ENCODE peak calls at places on chromosomes 7 and 10, in eight cellular contexts. X is stomach, F is testis, Z is A549, A is heart left ventricle, H is psoas muscle, Y is RWPE2, S is suprapubic skin. K is an unnamed sample.
A peak's percentile ranks its signal among the peaks of the same experiment; 100 is the strongest.

GRCh38 chr7:6619961-6620360 is 4.6 kb downstream of the ZNF853 start:
- DNase-seq in F (no peak), H (no peak), X (no peak), S (no peak), Y (no peak), A (no peak), Z (no peak), K (peak; percentile 26)

GRCh38 chr7:130904031-130904757 is 170.2 kb upstream of the KLF14 start:
- DNase-seq in H (no peak), S (no peak), F (no peak), X (no peak), Z (peak; percentile 94), Y (peak; percentile 89), A (no peak), K (peak; percentile 69)

GRCh38 chr10:86286591-86287421 is 79.8 kb downstream of the GRID1 start:
- DNase-seq in F (peak; percentile 8), A (no peak), X (peak; percentile 17), H (no peak), Z (no peak), S (no peak), Y (peak; percentile 27), K (no peak)

GRCh38 chr7:132857031-132857430 is 224.9 kb downstream of the CHCHD3 start:
- DNase-seq in H (no peak), X (no peak), Z (no peak), Y (no peak), A (no peak), S (no peak), F (no peak), K (no peak)

GRCh38 chr10:91610444-91610843 is 22.4 kb downstream of the PPP1R3C start:
- DNase-seq in Z (no peak), F (no peak), A (no peak), X (no peak), H (no peak), Y (no peak), S (no peak), K (no peak)

GRCh38 chr10:73934074-73934473 is 23.1 kb downstream of the PLAU start:
- DNase-seq in Y (no peak), F (no peak), S (no peak), A (no peak), X (no peak), H (no peak), Z (no peak), K (no peak)

GRCh38 chr10:117768333-117769045 is 225.9 kb downstream of the EMX2 start:
- DNase-seq in Y (no peak), S (no peak), A (no peak), F (no peak), X (no peak), H (no peak), Z (no peak), K (no peak)

GRCh38 chr10:114489521-114490310 is 85.4 kb upstream of the AFAP1L2 start:
- DNase-seq in S (no peak), X (no peak), Y (no peak), F (peak; percentile 80), A (peak; percentile 34), Z (peak; percentile 6), H (no peak), K (no peak)

GRCh38 chr7:112520787-112521186 is 40.0 kb downstream of the LSMEM1 start:
- DNase-seq in F (no peak), Z (no peak), Y (no peak), X (no peak), H (no peak), S (no peak), A (no peak), K (no peak)

GRCh38 chr10:45599021-45599603 is 73.5 kb downstream of the ZFAND4 start:
- DNase-seq in Y (no peak), F (no peak), S (no peak), X (no peak), Z (no peak), H (no peak), A (no peak), K (peak; percentile 86)

GRCh38 chr10:82796510-82796909 is 921.5 kb downstream of the NRG3 start:
- DNase-seq in F (no peak), S (no peak), H (no peak), Y (no peak), X (no peak), Z (no peak), A (no peak), K (no peak)

GRCh38 chr7:4759211-4759610 is 16.2 kb upstream of the AP5Z1 start:
- DNase-seq in Y (no peak), H (no peak), A (no peak), X (no peak), Z (no peak), S (no peak), F (no peak), K (no peak)

GRCh38 chr7:128726673-128727072 is 12.5 kb upstream of the CALU start:
- DNase-seq in S (no peak), H (no peak), Z (no peak), A (no peak), F (no peak), Y (no peak), X (no peak), K (no peak)

GRCh38 chr10:117224036-117224430 is 16.9 kb upstream of the SLC18A2 start:
- DNase-seq in Z (no peak), Y (no peak), A (no peak), H (no peak), S (peak; percentile 11), F (no peak), X (no peak), K (no peak)

GRCh38 chr10:37684765-37685164 is 172.6 kb downstream of the ZNF248 start:
- DNase-seq in S (no peak), Y (no peak), H (no peak), F (no peak), Z (no peak), X (no peak), A (no peak), K (no peak)

GRCh38 chr10:30422981-30423654 is 10.9 kb upstream of the MAP3K8 start:
- DNase-seq in A (peak; percentile 63), X (peak; percentile 40), H (peak; percentile 51), Z (peak; percentile 96), S (peak; percentile 83), F (peak; percentile 23), Y (peak; percentile 83), K (peak; percentile 68)

GRCh38 chr10:100653957-100654834 is 91.2 kb upstream of the PAX2 start:
- DNase-seq in A (no peak), X (no peak), S (no peak), Y (no peak), F (no peak), Z (no peak), H (no peak), K (no peak)

GRCh38 chr10:3294919-3295318 is 122.3 kb upstream of the PITRM1 start:
- DNase-seq in H (no peak), S (no peak), X (no peak), A (no peak), Z (peak; percentile 59), Y (no peak), F (no peak), K (no peak)

GRCh38 chr10:17077251-17077904 is 52.2 kb downstream of the CUBN start:
- DNase-seq in A (no peak), H (no peak), Y (no peak), S (no peak), F (no peak), X (no peak), Z (no peak), K (no peak)

GRCh38 chr7:151925446-151926335 is 30.6 kb upstream of the GALNTL5 start:
- DNase-seq in H (peak; percentile 64), X (peak; percentile 79), Y (no peak), Z (no peak), S (peak; percentile 77), A (peak; percentile 61), F (peak; percentile 27), K (peak; percentile 72)

GRCh38 chr7:71389976-71390375 is 258.0 kb downstream of the GALNT17 start:
- DNase-seq in S (no peak), F (peak; percentile 20), A (no peak), Y (no peak), Z (no peak), H (no peak), X (no peak), K (no peak)

GRCh38 chr10:73590881-73591577 is at the start of gene USP54:
- DNase-seq in Z (peak; percentile 28), Y (no peak), F (peak; percentile 65), S (no peak), H (no peak), A (no peak), X (no peak), K (peak; percentile 65)

GRCh38 chr7:131188367-131189339 is 139.0 kb upstream of the MKLN1 start:
- DNase-seq in H (peak; percentile 56), Z (peak; percentile 90), A (no peak), Y (peak; percentile 95), F (no peak), S (peak; percentile 77), X (no peak), K (peak; percentile 59)

GRCh38 chr7:87156709-87157108 is 4.5 kb downstream of the DMTF1 start:
- DNase-seq in H (no peak), F (no peak), Z (no peak), X (no peak), Y (no peak), A (no peak), S (no peak), K (no peak)
- H3K4me3 ChIP-seq in H (peak overlapping the region; percentile 78), F (no peak overlapping the region), Z (no peak overlapping the region), X (no peak overlapping the region), Y (no peak overlapping the region), A (no peak overlapping the region), S (no peak overlapping the region), K (no peak overlapping the region)

GRCh38 chr10:76628801-76629200 is 1008.8 kb downstream of the KCNMA1 start:
- DNase-seq in S (no peak), Y (no peak), Z (no peak), A (no peak), H (no peak), F (no peak), X (no peak), K (no peak)

GRCh38 chr10:76631054-76631453 is 1006.6 kb downstream of the KCNMA1 start:
- DNase-seq in Y (no peak), F (no peak), S (no peak), H (no peak), Z (no peak), A (no peak), X (no peak), K (no peak)

GRCh38 chr10:76626406-76626805 is 1011.2 kb downstream of the KCNMA1 start:
- DNase-seq in F (peak; percentile 74), Z (no peak), X (no peak), Y (no peak), S (no peak), A (peak; percentile 50), H (no peak), K (no peak)

GRCh38 chr10:76632158-76633051 is 1005.2 kb downstream of the KCNMA1 start:
- DNase-seq in Z (peak; percentile 34), X (peak; percentile 37), H (no peak), S (no peak), A (peak; percentile 52), F (no peak), Y (no peak), K (peak; percentile 48)
- H3K4me1 ChIP-seq in Z (no peaks in the 10 kb centered on the region), X (no peaks in the 10 kb centered on the region), H (no peaks in the 10 kb centered on the region), S (peaks cover 7% of the 10 kb centered on the region), A (no peaks in the 10 kb centered on the region), F (no peaks in the 10 kb centered on the region), Y (no peaks in the 10 kb centered on the region), K (no peaks in the 10 kb centered on the region)

GRCh38 chr10:69867699-69868558 is 66.2 kb downstream of the COL13A1 start:
- DNase-seq in S (no peak), X (no peak), F (no peak), Z (no peak), A (no peak), Y (no peak), H (no peak), K (peak; percentile 55)
- H3K27ac ChIP-seq in S (peak overlapping the region; percentile 77), X (no peak overlapping the region), F (no peak overlapping the region), Z (no peak overlapping the region), A (no peak overlapping the region), Y (peak overlapping the region; percentile 74), H (no peak overlapping the region), K (no peak overlapping the region)

GRCh38 chr7:16954326-16954725 is 72.5 kb upstream of the AGR3 start:
- DNase-seq in A (no peak), Z (no peak), Y (no peak), S (no peak), X (no peak), H (no peak), F (no peak), K (no peak)

GRCh38 chr7:16951483-16952080 is 69.8 kb upstream of the AGR3 start:
- DNase-seq in H (no peak), F (no peak), Y (no peak), Z (no peak), A (no peak), S (no peak), X (no peak), K (no peak)
- H3K4me3 ChIP-seq in H (no peak overlapping the region), F (no peak overlapping the region), Y (no peak overlapping the region), Z (no peak overlapping the region), A (no peak overlapping the region), S (peak overlapping the region; percentile 12), X (no peak overlapping the region), K (no peak overlapping the region)

K was measured in small intestine.